ENCODE peak calls at places on chromosomes 13 and 19, in eight cellular contexts. One of them, this sample, is unnamed.

GRCh38 chr13:43263047-43263446 is 239.7 kb downstream of the DNAJC15 start:
- DNase-seq in cardiac fibroblast: no peak
- DNase-seq in right lobe of liver: no peak
- DNase-seq in body of pancreas: no peak
- DNase-seq in epithelial cell of proximal tubule: no peak
- DNase-seq in Panc1: no peak
- DNase-seq in AG10803: no peak
- DNase-seq in endothelial cell: no peak
- DNase-seq in this sample: no peak

GRCh38 chr13:91058066-91058465 is 289.4 kb upstream of the MIR17HG start:
- DNase-seq in cardiac fibroblast: peak
- DNase-seq in right lobe of liver: no peak
- DNase-seq in body of pancreas: no peak
- DNase-seq in epithelial cell of proximal tubule: no peak
- DNase-seq in Panc1: no peak
- DNase-seq in AG10803: no peak
- DNase-seq in endothelial cell: no peak
- DNase-seq in this sample: no peak

GRCh38 chr13:52061587-52061986 is 37.1 kb downstream of the UTP14C start:
- DNase-seq in cardiac fibroblast: peak
- DNase-seq in right lobe of liver: no peak
- DNase-seq in body of pancreas: no peak
- DNase-seq in epithelial cell of proximal tubule: no peak
- DNase-seq in Panc1: no peak
- DNase-seq in AG10803: peak
- DNase-seq in endothelial cell: no peak
- DNase-seq in this sample: no peak

GRCh38 chr19:11422163-11423068 is 3.3 kb upstream of the RGL3 start:
- DNase-seq in cardiac fibroblast: peak
- DNase-seq in right lobe of liver: peak
- DNase-seq in body of pancreas: peak
- DNase-seq in epithelial cell of proximal tubule: no peak
- DNase-seq in Panc1: no peak
- DNase-seq in AG10803: peak
- DNase-seq in endothelial cell: peak
- DNase-seq in this sample: peak

GRCh38 chr19:58551577-58552471 is 3.1 kb downstream of the CHMP2A start:
- DNase-seq in cardiac fibroblast: no peak
- DNase-seq in right lobe of liver: no peak
- DNase-seq in body of pancreas: no peak
- DNase-seq in epithelial cell of proximal tubule: no peak
- DNase-seq in Panc1: no peak
- DNase-seq in AG10803: no peak
- DNase-seq in endothelial cell: no peak
- DNase-seq in this sample: no peak

GRCh38 chr19:524062-524674 is 7.4 kb upstream of the CDC34 start:
- DNase-seq in cardiac fibroblast: peak
- DNase-seq in right lobe of liver: no peak
- DNase-seq in body of pancreas: no peak
- DNase-seq in epithelial cell of proximal tubule: no peak
- DNase-seq in Panc1: no peak
- DNase-seq in AG10803: peak
- DNase-seq in endothelial cell: no peak
- DNase-seq in this sample: no peak

GRCh38 chr13:103022328-103022727 is 43.9 kb downstream of the SLC10A2 start:
- DNase-seq in cardiac fibroblast: peak
- DNase-seq in right lobe of liver: no peak
- DNase-seq in body of pancreas: no peak
- DNase-seq in epithelial cell of proximal tubule: peak
- DNase-seq in Panc1: no peak
- DNase-seq in AG10803: no peak
- DNase-seq in endothelial cell: no peak
- DNase-seq in this sample: no peak

GRCh38 chr19:8806661-8807060 is 25.4 kb downstream of the ZNF558 start:
- DNase-seq in cardiac fibroblast: no peak
- DNase-seq in right lobe of liver: no peak
- DNase-seq in body of pancreas: no peak
- DNase-seq in epithelial cell of proximal tubule: no peak
- DNase-seq in Panc1: no peak
- DNase-seq in AG10803: no peak
- DNase-seq in endothelial cell: no peak
- DNase-seq in this sample: no peak

GRCh38 chr13:107170270-107170931 is 602.5 kb upstream of the ARGLU1 start:
- DNase-seq in cardiac fibroblast: no peak
- DNase-seq in right lobe of liver: no peak
- DNase-seq in body of pancreas: no peak
- DNase-seq in epithelial cell of proximal tubule: no peak
- DNase-seq in Panc1: no peak
- DNase-seq in AG10803: no peak
- DNase-seq in endothelial cell: no peak
- DNase-seq in this sample: no peak

GRCh38 chr19:57664269-57665127 is 4.2 kb upstream of the ZSCAN4 start:
- DNase-seq in cardiac fibroblast: peak
- DNase-seq in right lobe of liver: peak
- DNase-seq in body of pancreas: peak
- DNase-seq in epithelial cell of proximal tubule: no peak
- DNase-seq in Panc1: no peak
- DNase-seq in AG10803: peak
- DNase-seq in endothelial cell: peak
- DNase-seq in this sample: peak

GRCh38 chr13:104980571-104980970 is 1554.9 kb downstream of the EFNB2 start:
- DNase-seq in cardiac fibroblast: no peak
- DNase-seq in right lobe of liver: no peak
- DNase-seq in body of pancreas: no peak
- DNase-seq in epithelial cell of proximal tubule: no peak
- DNase-seq in Panc1: no peak
- DNase-seq in AG10803: no peak
- DNase-seq in endothelial cell: no peak
- DNase-seq in this sample: no peak

GRCh38 chr13:42181381-42181953 is 90.5 kb upstream of the AKAP11 start:
- DNase-seq in cardiac fibroblast: peak
- DNase-seq in right lobe of liver: no peak
- DNase-seq in body of pancreas: no peak
- DNase-seq in epithelial cell of proximal tubule: no peak
- DNase-seq in Panc1: no peak
- DNase-seq in AG10803: peak
- DNase-seq in endothelial cell: no peak
- DNase-seq in this sample: no peak

GRCh38 chr13:47287291-47287751 is 390.5 kb upstream of the HTR2A start:
- DNase-seq in cardiac fibroblast: no peak
- DNase-seq in right lobe of liver: no peak
- DNase-seq in body of pancreas: no peak
- DNase-seq in epithelial cell of proximal tubule: no peak
- DNase-seq in Panc1: no peak
- DNase-seq in AG10803: peak
- DNase-seq in endothelial cell: no peak
- DNase-seq in this sample: no peak

GRCh38 chr13:113763254-113763653 is 4.2 kb downstream of the TMEM255B start:
- DNase-seq in cardiac fibroblast: no peak
- DNase-seq in right lobe of liver: no peak
- DNase-seq in body of pancreas: no peak
- DNase-seq in epithelial cell of proximal tubule: no peak
- DNase-seq in Panc1: no peak
- DNase-seq in AG10803: no peak
- DNase-seq in endothelial cell: no peak
- DNase-seq in this sample: no peak

GRCh38 chr13:30745917-30746686 is 10.8 kb downstream of the ALOX5AP start:
- DNase-seq in cardiac fibroblast: peak
- DNase-seq in right lobe of liver: no peak
- DNase-seq in body of pancreas: peak
- DNase-seq in epithelial cell of proximal tubule: no peak
- DNase-seq in Panc1: no peak
- DNase-seq in AG10803: no peak
- DNase-seq in endothelial cell: no peak
- DNase-seq in this sample: no peak

GRCh38 chr19:40737102-40737644 is 13.1 kb downstream of the ACTMAP start:
- DNase-seq in cardiac fibroblast: no peak
- DNase-seq in right lobe of liver: no peak
- DNase-seq in body of pancreas: no peak
- DNase-seq in epithelial cell of proximal tubule: no peak
- DNase-seq in Panc1: no peak
- DNase-seq in AG10803: no peak
- DNase-seq in endothelial cell: no peak
- DNase-seq in this sample: no peak

GRCh38 chr19:39275578-39275977 is 7.4 kb downstream of the IFNL2 start:
- DNase-seq in cardiac fibroblast: no peak
- DNase-seq in right lobe of liver: no peak
- DNase-seq in body of pancreas: no peak
- DNase-seq in epithelial cell of proximal tubule: no peak
- DNase-seq in Panc1: no peak
- DNase-seq in AG10803: no peak
- DNase-seq in endothelial cell: no peak
- DNase-seq in this sample: no peak

GRCh38 chr13:81927347-81927746 is 1586.4 kb upstream of the SPRY2 start:
- DNase-seq in cardiac fibroblast: no peak
- DNase-seq in right lobe of liver: no peak
- DNase-seq in body of pancreas: no peak
- DNase-seq in epithelial cell of proximal tubule: no peak
- DNase-seq in Panc1: no peak
- DNase-seq in AG10803: no peak
- DNase-seq in endothelial cell: no peak
- DNase-seq in this sample: no peak

GRCh38 chr19:16121967-16122366 is 10.3 kb downstream of the RAB8A start:
- DNase-seq in cardiac fibroblast: no peak
- DNase-seq in right lobe of liver: no peak
- DNase-seq in body of pancreas: no peak
- DNase-seq in epithelial cell of proximal tubule: no peak
- DNase-seq in Panc1: no peak
- DNase-seq in AG10803: no peak
- DNase-seq in endothelial cell: no peak
- DNase-seq in this sample: no peak

GRCh38 chr19:19480688-19481087 is 34.7 kb downstream of the TSSK6 start:
- DNase-seq in cardiac fibroblast: no peak
- DNase-seq in right lobe of liver: no peak
- DNase-seq in body of pancreas: no peak
- DNase-seq in epithelial cell of proximal tubule: no peak
- DNase-seq in Panc1: no peak
- DNase-seq in AG10803: no peak
- DNase-seq in endothelial cell: no peak
- DNase-seq in this sample: no peak

GRCh38 chr13:44172411-44172810 is 201.2 kb upstream of the SERP2 start:
- DNase-seq in cardiac fibroblast: no peak
- DNase-seq in right lobe of liver: no peak
- DNase-seq in body of pancreas: no peak
- DNase-seq in epithelial cell of proximal tubule: no peak
- DNase-seq in Panc1: no peak
- DNase-seq in AG10803: peak
- DNase-seq in endothelial cell: no peak
- DNase-seq in this sample: no peak

GRCh38 chr19:41442473-41443360 is at the start of gene ERICH4:
- DNase-seq in cardiac fibroblast: no peak
- DNase-seq in right lobe of liver: peak
- DNase-seq in body of pancreas: no peak
- DNase-seq in epithelial cell of proximal tubule: no peak
- DNase-seq in Panc1: no peak
- DNase-seq in AG10803: no peak
- DNase-seq in endothelial cell: no peak
- DNase-seq in this sample: no peak

GRCh38 chr19:35395762-35396199 is 24.9 kb downstream of the GPR42 start:
- DNase-seq in cardiac fibroblast: no peak
- DNase-seq in right lobe of liver: no peak
- DNase-seq in body of pancreas: peak
- DNase-seq in epithelial cell of proximal tubule: no peak
- DNase-seq in Panc1: no peak
- DNase-seq in AG10803: no peak
- DNase-seq in endothelial cell: no peak
- DNase-seq in this sample: no peak

GRCh38 chr13:102291587-102292218 is 110.1 kb downstream of the FGF14 start:
- DNase-seq in cardiac fibroblast: peak
- DNase-seq in right lobe of liver: peak
- DNase-seq in body of pancreas: peak
- DNase-seq in epithelial cell of proximal tubule: no peak
- DNase-seq in Panc1: no peak
- DNase-seq in AG10803: no peak
- DNase-seq in endothelial cell: no peak
- DNase-seq in this sample: no peak

GRCh38 chr13:111050539-111050879 is 64.6 kb upstream of the ARHGEF7 start:
- DNase-seq in cardiac fibroblast: no peak
- DNase-seq in right lobe of liver: no peak
- DNase-seq in body of pancreas: no peak
- DNase-seq in epithelial cell of proximal tubule: no peak
- DNase-seq in Panc1: no peak
- DNase-seq in AG10803: no peak
- DNase-seq in endothelial cell: no peak
- DNase-seq in this sample: no peak
- TF ChIP-seq CTCF in cardiac fibroblast: no peak
- TF ChIP-seq CTCF in right lobe of liver: no peak
- TF ChIP-seq CTCF in body of pancreas: no peak
- TF ChIP-seq CTCF in epithelial cell of proximal tubule: no peak
- TF ChIP-seq CTCF in Panc1: peak
- TF ChIP-seq CTCF in AG10803: no peak
- TF ChIP-seq CTCF in endothelial cell: no peak
- TF ChIP-seq CTCF in this sample: no peak

GRCh38 chr13:21625366-21625765 is 21.4 kb upstream of the MICU2 start:
- DNase-seq in cardiac fibroblast: peak
- DNase-seq in right lobe of liver: no peak
- DNase-seq in body of pancreas: peak
- DNase-seq in epithelial cell of proximal tubule: no peak
- DNase-seq in Panc1: no peak
- DNase-seq in AG10803: peak
- DNase-seq in endothelial cell: no peak
- DNase-seq in this sample: no peak
- TF ChIP-seq CTCF in cardiac fibroblast: peak
- TF ChIP-seq CTCF in right lobe of liver: peak
- TF ChIP-seq CTCF in body of pancreas: peak
- TF ChIP-seq CTCF in epithelial cell of proximal tubule: peak
- TF ChIP-seq CTCF in Panc1: peak
- TF ChIP-seq CTCF in AG10803: peak
- TF ChIP-seq CTCF in endothelial cell: no peak
- TF ChIP-seq CTCF in this sample: no peak

GRCh38 chr19:31560021-31560770 is 211.0 kb upstream of the TSHZ3 start:
- DNase-seq in cardiac fibroblast: no peak
- DNase-seq in right lobe of liver: no peak
- DNase-seq in body of pancreas: no peak
- DNase-seq in epithelial cell of proximal tubule: no peak
- DNase-seq in Panc1: no peak
- DNase-seq in AG10803: peak
- DNase-seq in endothelial cell: no peak
- DNase-seq in this sample: no peak
- TF ChIP-seq CTCF in cardiac fibroblast: no peak
- TF ChIP-seq CTCF in right lobe of liver: no peak
- TF ChIP-seq CTCF in body of pancreas: no peak
- TF ChIP-seq CTCF in epithelial cell of proximal tubule: no peak
- TF ChIP-seq CTCF in Panc1: no peak
- TF ChIP-seq CTCF in AG10803: no peak
- TF ChIP-seq CTCF in endothelial cell: no peak
- TF ChIP-seq CTCF in this sample: no peak

GRCh38 chr19:5561559-5561958 is 6.2 kb downstream of the TINCR start:
- DNase-seq in cardiac fibroblast: no peak
- DNase-seq in right lobe of liver: no peak
- DNase-seq in body of pancreas: no peak
- DNase-seq in epithelial cell of proximal tubule: no peak
- DNase-seq in Panc1: no peak
- DNase-seq in AG10803: no peak
- DNase-seq in endothelial cell: no peak
- DNase-seq in this sample: no peak
- TF ChIP-seq CTCF in cardiac fibroblast: peak
- TF ChIP-seq CTCF in right lobe of liver: no peak
- TF ChIP-seq CTCF in body of pancreas: no peak
- TF ChIP-seq CTCF in epithelial cell of proximal tubule: peak
- TF ChIP-seq CTCF in Panc1: peak
- TF ChIP-seq CTCF in AG10803: peak
- TF ChIP-seq CTCF in endothelial cell: peak
- TF ChIP-seq CTCF in this sample: peak

GRCh38 chr13:57629391-57629804 is 2.1 kb upstream of the PCDH17 start:
- DNase-seq in cardiac fibroblast: peak
- DNase-seq in right lobe of liver: no peak
- DNase-seq in body of pancreas: peak
- DNase-seq in epithelial cell of proximal tubule: no peak
- DNase-seq in Panc1: no peak
- DNase-seq in AG10803: no peak
- DNase-seq in endothelial cell: peak
- DNase-seq in this sample: peak
- TF ChIP-seq CTCF in cardiac fibroblast: no peak
- TF ChIP-seq CTCF in right lobe of liver: no peak
- TF ChIP-seq CTCF in body of pancreas: no peak
- TF ChIP-seq CTCF in epithelial cell of proximal tubule: no peak
- TF ChIP-seq CTCF in Panc1: no peak
- TF ChIP-seq CTCF in AG10803: no peak
- TF ChIP-seq CTCF in endothelial cell: no peak
- TF ChIP-seq CTCF in this sample: no peak